ENCODE peak calls at places on chromosomes 13 and 19, in six cellular contexts. D, K, H, L, O and Q are unnamed samples.
A peak's percentile ranks its signal among the peaks of the same experiment; 100 is the strongest.

GRCh38 chr19:33430674-33431277 is 57.3 kb downstream of the CEBPG start:
- DNase-seq in H (peak; percentile 86), K (no peak), O (peak; percentile 74), D (peak; percentile 36), L (peak; percentile 16), Q (peak; percentile 68)

GRCh38 chr13:91398413-91399188 is at the start of gene GPC5:
- DNase-seq in H (peak; percentile 94), D (no peak), L (peak; percentile 12), K (peak; percentile 59), O (peak; percentile 77), Q (peak; percentile 81)

GRCh38 chr19:29001922-29002247 is 211.1 kb downstream of the UQCRFS1 start:
- DNase-seq in O (no peak), K (no peak), H (no peak), D (no peak), L (no peak), Q (no peak)

GRCh38 chr19:53019684-53020083 is 6.0 kb downstream of the ERVV-1 start:
- DNase-seq in L (no peak), O (no peak), H (no peak), K (no peak), D (no peak), Q (peak; percentile 38)

GRCh38 chr13:34617684-34618083 is 324.4 kb upstream of the NBEA start:
- DNase-seq in D (no peak), O (no peak), K (no peak), L (peak; percentile 18), H (no peak), Q (no peak)

GRCh38 chr13:76512676-76513277 is 373.4 kb downstream of the KCTD12 start:
- DNase-seq in O (no peak), H (no peak), L (peak; percentile 51), K (no peak), D (peak; percentile 85), Q (peak; percentile 81)

GRCh38 chr19:44954278-44954648 is 917 bp upstream of the CLPTM1 start:
- DNase-seq in O (no peak), L (no peak), K (no peak), D (no peak), H (no peak), Q (no peak)

GRCh38 chr19:42553292-42554045 is 25.2 kb upstream of the CEACAM1 start:
- DNase-seq in L (peak; percentile 28), K (no peak), O (no peak), D (peak; percentile 56), H (peak; percentile 75), Q (peak; percentile 13)

GRCh38 chr19:16702123-16702522 is 17.5 kb upstream of the NWD1 start:
- DNase-seq in D (peak; percentile 46), K (peak; percentile 36), H (no peak), O (no peak), L (no peak), Q (peak; percentile 98)

GRCh38 chr13:113443991-113444390 is 9.3 kb downstream of the ADPRHL1 start:
- DNase-seq in D (no peak), K (no peak), H (no peak), L (no peak), O (no peak), Q (no peak)

GRCh38 chr13:25905411-25906010 is 146.3 kb downstream of the SHISA2 start:
- DNase-seq in H (no peak), D (no peak), L (no peak), O (no peak), K (no peak), Q (no peak)

GRCh38 chr19:20860339-20860738 is 62.7 kb upstream of the ZNF85 start:
- DNase-seq in K (no peak), L (no peak), H (no peak), D (no peak), O (no peak), Q (no peak)

GRCh38 chr13:31968473-31968872 is 63.1 kb upstream of the FRY start:
- DNase-seq in L (no peak), D (no peak), K (peak; percentile 52), H (no peak), O (peak; percentile 39), Q (no peak)

GRCh38 chr13:46615888-46616531 is 63.0 kb downstream of the LRCH1 start:
- DNase-seq in O (no peak), H (no peak), L (no peak), D (no peak), K (no peak), Q (no peak)

GRCh38 chr13:35994131-35994966 is 136.8 kb downstream of the DCLK1 start:
- DNase-seq in D (peak; percentile 6), H (no peak), L (peak; percentile 38), K (peak; percentile 51), O (peak; percentile 62), Q (peak; percentile 66)

GRCh38 chr19:12665646-12666304 is 767 bp downstream of the MAN2B1 start:
- DNase-seq in O (no peak), D (no peak), L (no peak), K (no peak), H (peak; percentile 81), Q (no peak)

GRCh38 chr13:87536899-87537298 is 134.3 kb upstream of the SLITRK5 start:
- DNase-seq in K (no peak), O (no peak), D (no peak), L (no peak), H (no peak), Q (no peak)

GRCh38 chr13:29081036-29081435 is 260.9 kb downstream of the MTUS2 start:
- DNase-seq in L (no peak), H (no peak), O (no peak), K (no peak), D (no peak), Q (no peak)

GRCh38 chr13:77530870-77531269 is 4.6 kb upstream of the SCEL start:
- DNase-seq in O (no peak), H (no peak), K (no peak), D (no peak), L (no peak), Q (no peak)

GRCh38 chr13:64553411-64554129 is 2676.6 kb downstream of the PCDH9 start:
- DNase-seq in K (no peak), L (no peak), O (no peak), D (no peak), H (no peak), Q (peak; percentile 66)

GRCh38 chr19:1373534-1374249 is 10.0 kb upstream of the NDUFS7 start:
- DNase-seq in O (peak; percentile 68), L (no peak), D (no peak), H (peak; percentile 85), K (no peak), Q (no peak)

GRCh38 chr19:44603201-44603945 is 10.0 kb upstream of the IGSF23 start:
- DNase-seq in D (peak; percentile 63), L (no peak), K (no peak), O (no peak), H (no peak), Q (peak; percentile 73)

GRCh38 chr13:96762876-96763275 is 231.4 kb downstream of the OXGR1 start:
- DNase-seq in O (no peak), K (no peak), L (no peak), D (no peak), H (no peak), Q (peak; percentile 42)

GRCh38 chr19:29485293-29485692 is 40.5 kb upstream of the VSTM2B start:
- DNase-seq in D (no peak), O (no peak), L (no peak), K (no peak), H (peak; percentile 35), Q (no peak)

GRCh38 chr19:46963093-46963734 is 56.4 kb upstream of the NPAS1 start:
- DNase-seq in K (no peak), L (no peak), O (no peak), D (peak; percentile 88), H (no peak), Q (no peak)

GRCh38 chr19:49057636-49058234 is at the start of gene CGB7:
- DNase-seq in L (peak; percentile 25), O (peak; percentile 77), H (peak; percentile 79), K (peak; percentile 64), D (no peak), Q (peak; percentile 73)

GRCh38 chr13:62122434-62122833 is 706.8 kb upstream of the PCDH20 start:
- DNase-seq in L (no peak), H (no peak), O (no peak), D (no peak), K (no peak), Q (no peak)

GRCh38 chr13:110099922-110100321 is 207.0 kb downstream of the COL4A1 start:
- DNase-seq in K (no peak), L (no peak), O (no peak), D (no peak), H (no peak), Q (no peak)

DNA sequence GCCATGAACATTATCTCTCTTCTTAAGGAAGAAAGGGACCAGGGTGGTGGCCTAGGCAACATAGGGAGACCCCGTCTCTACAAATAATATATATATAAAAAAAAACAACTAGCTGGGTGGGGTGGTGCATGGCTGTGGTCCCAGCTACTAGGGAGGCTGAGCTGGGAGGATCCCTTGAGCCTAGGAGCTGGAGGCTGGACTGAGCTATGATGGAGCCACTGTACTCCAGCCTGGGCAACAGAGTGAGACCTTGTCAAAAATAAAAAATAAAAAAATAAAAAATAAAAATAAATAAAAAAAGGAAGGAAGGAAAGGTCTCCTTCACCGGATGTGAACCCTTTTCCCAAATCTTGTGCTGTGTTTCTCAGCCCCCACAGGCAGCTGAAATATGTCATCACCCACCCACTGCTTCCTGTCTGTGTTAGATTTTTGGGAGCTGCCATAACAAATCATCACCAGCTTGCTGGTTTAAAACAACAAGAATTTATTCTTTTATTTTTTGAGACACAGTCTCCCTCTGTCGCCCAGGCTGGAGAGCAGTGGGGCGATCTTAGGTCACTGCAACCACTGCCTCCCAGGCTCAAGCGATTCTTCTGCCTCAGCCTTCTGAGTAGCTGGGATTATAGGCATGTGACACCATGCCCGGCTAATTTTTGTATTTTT is 9.5 kb upstream of the TSPAN16 start:
- DNase-seq in K (peak; percentile 22), O (no peak), D (no peak), L (no peak), H (no peak), Q (no peak)
- TF ChIP-seq CTCF in K (no peak), O (no peak), D (no peak), L (no peak), H (peak; percentile 32), Q (no peak)

DNA sequence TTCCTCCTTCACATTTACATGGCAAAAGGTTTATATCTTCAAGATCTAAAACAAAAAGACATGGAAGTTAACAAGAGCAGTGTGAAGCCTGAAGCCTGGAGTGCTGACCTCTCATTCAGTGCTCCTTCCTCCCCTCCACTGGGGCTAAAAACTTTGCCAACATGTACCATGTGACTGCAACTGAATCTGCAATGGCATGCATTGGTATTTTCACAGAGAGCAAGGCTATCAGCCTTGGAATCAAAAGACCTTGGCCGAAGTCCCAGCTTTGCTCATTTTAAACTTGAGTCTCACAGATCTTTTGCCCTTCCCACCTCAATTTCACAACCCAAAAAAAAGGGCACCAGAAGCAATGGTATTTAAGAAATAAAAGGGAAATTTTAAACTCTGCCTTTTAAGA is 325.1 kb downstream of the DCT start:
- DNase-seq in D (no peak), L (no peak), K (peak; percentile 65), O (peak; percentile 36), H (no peak), Q (no peak)
- H3K4me3 ChIP-seq in D (no peak overlapping the region), L (no peak overlapping the region), K (no peak overlapping the region), O (no peak overlapping the region), H (no peak overlapping the region), Q (no peak overlapping the region)

DNA sequence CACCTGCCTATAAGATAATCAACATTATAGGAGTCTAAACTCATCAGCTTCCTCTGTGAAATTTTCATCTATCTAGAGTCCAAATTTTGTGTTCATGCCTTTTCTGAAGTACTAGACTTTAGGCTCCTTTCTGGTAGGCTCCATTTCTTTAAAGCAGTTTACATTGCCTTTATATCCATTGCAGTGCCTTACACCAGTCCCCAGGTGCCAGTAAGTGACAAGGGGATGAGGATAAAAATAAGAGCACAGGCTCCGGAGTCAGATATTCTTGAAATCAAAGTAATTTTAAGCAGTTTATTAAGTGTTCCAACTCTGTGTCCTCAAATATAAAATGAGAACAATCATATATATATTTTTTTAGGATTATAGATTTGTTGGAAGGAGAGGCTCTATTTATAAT is 10.6 kb upstream of the CYSLTR2 start:
- DNase-seq in D (no peak), K (no peak), O (no peak), L (no peak), H (no peak), Q (no peak)
- TF ChIP-seq CTCF in D (no peak), K (no peak), O (no peak), L (no peak), H (no peak), Q (no peak)

GRCh38 chr13:23159587-23160240 is 21.1 kb upstream of the SGCG start:
- DNase-seq in H (no peak), K (no peak), D (no peak), L (no peak), O (no peak), Q (peak; percentile 5)
- H3K4me3 ChIP-seq in H (no peak overlapping the region), K (peak overlapping the region; percentile 46), D (no peak overlapping the region), L (peak overlapping the region; percentile 28), O (no peak overlapping the region), Q (peak overlapping the region; percentile 27)